ENCODE peak calls at places on chromosomes 2 and 18, in four cellular contexts. V, W, L and F are unnamed samples.

GRCh38 chr18:30175061-30175574 is 867.4 kb downstream of the DSC3 start:
- DNase-seq in V (no peak), W (no peak), L (no peak), F (no peak)

GRCh38 chr2:16617282-16618266 is 48.1 kb downstream of the CYRIA start:
- DNase-seq in V (peak; percentile 66), W (peak; percentile 47), L (no peak), F (no peak)

GRCh38 chr2:86185517-86186212 is 9.6 kb downstream of the IMMT start:
- DNase-seq in V (no peak), W (no peak), L (no peak), F (no peak)

GRCh38 chr18:2825613-2826205 is 21.1 kb upstream of the EMILIN2 start:
- DNase-seq in V (no peak), W (no peak), L (peak; percentile 83), F (peak; percentile 13)

GRCh38 chr2:189555243-189555642 is 25.3 kb downstream of the SLC40A1 start:
- DNase-seq in V (no peak), W (no peak), L (peak; percentile 90), F (no peak)

GRCh38 chr2:108325756-108326155 is 37.1 kb downstream of the SULT1C2 start:
- DNase-seq in V (no peak), W (no peak), L (no peak), F (no peak)

GRCh38 chr2:223306371-223306770 is 254.4 kb downstream of the KCNE4 start:
- DNase-seq in V (peak; percentile 51), W (no peak), L (no peak), F (no peak)

GRCh38 chr2:189203177-189203799 is 23.7 kb upstream of the COL5A2 start:
- DNase-seq in V (no peak), W (no peak), L (no peak), F (no peak)

GRCh38 chr18:68441241-68441640 is 273.7 kb downstream of the TMX3 start:
- DNase-seq in V (no peak), W (no peak), L (no peak), F (no peak)

GRCh38 chr2:156182132-156182531 is 150.4 kb downstream of the NR4A2 start:
- DNase-seq in V (no peak), W (peak; percentile 53), L (peak; percentile 63), F (peak; percentile 47)

GRCh38 chr2:27756544-27757498 is 14.7 kb upstream of the MRPL33 start:
- DNase-seq in V (no peak), W (peak; percentile 46), L (no peak), F (no peak)

GRCh38 chr2:223835701-223836532 is 1.5 kb downstream of the AP1S3 start:
- DNase-seq in V (no peak), W (no peak), L (no peak), F (no peak)

GRCh38 chr2:31382452-31383120 is 32.0 kb downstream of the XDH start:
- DNase-seq in V (no peak), W (no peak), L (no peak), F (peak; percentile 9)

GRCh38 chr18:63001861-63002260 is 286.5 kb downstream of the PHLPP1 start:
- DNase-seq in V (no peak), W (no peak), L (no peak), F (no peak)

GRCh38 chr18:62999392-62999791 is 284.1 kb downstream of the PHLPP1 start:
- DNase-seq in V (no peak), W (peak; percentile 68), L (no peak), F (no peak)

GRCh38 chr18:62998443-62998842 is 283.1 kb downstream of the PHLPP1 start:
- DNase-seq in V (no peak), W (no peak), L (no peak), F (no peak)

GRCh38 chr18:63000839-63001238 is 285.5 kb downstream of the PHLPP1 start:
- DNase-seq in V (no peak), W (no peak), L (no peak), F (no peak)

DNA sequence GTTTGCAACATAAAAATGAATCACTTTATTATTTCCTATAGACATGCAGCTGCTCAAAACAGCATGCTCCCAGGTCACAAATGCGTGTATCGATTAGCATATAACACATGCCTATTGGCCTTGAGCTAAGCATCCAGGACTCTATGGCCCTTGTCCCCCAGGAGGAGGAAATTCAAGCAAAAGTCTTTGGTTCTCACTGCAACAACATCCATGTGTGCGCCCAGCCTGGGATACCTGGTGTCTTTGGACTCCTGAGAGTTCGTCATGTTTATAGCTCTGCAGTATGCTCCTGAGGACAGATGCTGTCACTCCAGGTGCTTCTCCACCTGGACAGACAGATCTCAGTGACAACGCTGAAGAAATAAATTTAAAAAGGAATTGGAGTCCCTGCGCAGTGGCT is 284.6 kb downstream of the PHLPP1 start:
- DNase-seq in V (no peak), W (no peak), L (no peak), F (no peak)
- H3K4me1 ChIP-seq in V (no peaks in the 10 kb centered on the region), W (peaks cover 15% of the 10 kb centered on the region), L (no peaks in the 10 kb centered on the region), F (peaks cover 2% of the 10 kb centered on the region)

GRCh38 chr2:44242929-44243328 is 32.4 kb upstream of the SLC3A1 start:
- DNase-seq in V (no peak), W (no peak), L (no peak), F (no peak)

GRCh38 chr2:44245068-44245861 is 30.0 kb upstream of the SLC3A1 start:
- DNase-seq in V (no peak), W (peak; percentile 37), L (no peak), F (no peak)

GRCh38 chr2:44246840-44247369 is 28.4 kb upstream of the SLC3A1 start:
- DNase-seq in V (no peak), W (no peak), L (no peak), F (no peak)

GRCh38 chr2:44246436-44246835 is 28.8 kb upstream of the SLC3A1 start:
- DNase-seq in V (no peak), W (no peak), L (no peak), F (no peak)

GRCh38 chr2:44244135-44244871 is 31.0 kb upstream of the SLC3A1 start:
- DNase-seq in V (no peak), W (peak; percentile 89), L (peak; percentile 64), F (peak; percentile 65)
- TF ChIP-seq CTCF in V (peak; percentile 59), W (peak; percentile 61), L (peak; percentile 66), F (peak; percentile 17)

DNA sequence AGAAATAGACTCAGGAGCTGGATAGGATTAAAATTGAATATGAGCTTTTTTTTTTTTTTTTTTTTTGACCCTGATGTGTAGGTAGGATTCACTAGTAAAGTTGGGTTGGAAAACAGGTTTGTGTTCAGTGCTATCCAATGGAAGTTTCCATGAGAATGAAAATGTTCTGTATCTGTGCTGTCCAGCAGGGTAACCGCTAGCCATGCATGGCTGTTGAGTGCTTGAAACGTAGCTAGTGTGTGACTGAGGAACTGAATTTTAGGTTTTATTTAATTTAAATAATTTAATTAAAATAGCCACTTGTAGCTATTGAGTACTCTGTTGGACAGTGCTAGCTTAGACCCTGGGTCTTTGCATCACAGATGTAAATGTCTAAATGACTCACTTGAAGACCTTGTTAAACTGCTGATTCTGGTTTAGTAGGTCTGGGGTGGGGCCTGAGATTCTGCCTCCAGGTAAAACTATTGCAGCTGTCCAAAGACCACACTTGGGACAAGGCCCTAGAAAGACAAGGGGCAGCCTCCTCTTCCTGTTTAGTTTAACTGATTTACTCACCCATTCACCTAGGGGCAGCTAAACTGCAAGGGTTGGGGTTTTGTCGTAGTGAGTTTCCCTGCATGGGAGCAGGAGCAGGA is 84.7 kb upstream of the STON1 start:
- DNase-seq in V (no peak), W (no peak), L (no peak), F (no peak)
- H3K4me1 ChIP-seq in V (peaks cover 8% of the 10 kb centered on the region), W (peaks cover 39% of the 10 kb centered on the region), L (peaks cover 26% of the 10 kb centered on the region), F (peaks cover 4% of the 10 kb centered on the region)

DNA sequence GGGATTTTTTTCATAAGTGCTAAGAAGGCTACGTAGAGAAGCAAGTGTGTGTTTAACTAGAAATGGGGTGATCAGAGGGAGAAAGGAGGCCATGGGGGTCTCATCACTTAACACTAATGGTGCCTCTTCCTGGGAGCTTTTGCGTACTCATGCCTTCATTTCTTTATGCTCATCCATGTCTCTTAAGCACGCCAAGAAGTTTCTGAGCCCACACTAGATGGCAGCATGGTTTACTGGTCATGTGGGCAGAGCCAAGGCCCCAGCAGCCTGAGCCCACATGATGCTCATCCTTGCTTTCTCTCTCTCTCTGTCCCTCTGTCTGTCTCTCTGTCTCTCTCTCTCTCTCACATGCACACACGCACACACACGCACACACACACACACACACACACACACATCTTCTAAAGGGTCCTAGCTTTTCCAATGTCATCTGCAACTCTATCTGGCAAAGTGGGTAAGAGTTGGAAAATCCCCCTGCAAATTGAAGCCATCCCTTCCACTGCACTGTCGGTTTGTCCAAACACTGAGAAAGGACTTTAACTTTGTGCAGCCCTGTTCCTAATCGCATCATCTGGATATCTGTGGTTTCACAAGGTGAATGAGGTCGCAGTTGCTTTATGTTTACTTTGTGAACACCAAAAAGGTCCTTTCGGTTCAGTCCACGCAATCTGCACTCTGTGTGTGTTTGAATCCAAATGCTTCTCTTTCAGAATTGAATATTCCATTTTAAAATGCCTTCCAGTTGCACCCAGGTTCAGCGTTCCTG is 137.2 kb upstream of the CCDC68 start:
- DNase-seq in V (no peak), W (peak; percentile 16), L (peak; percentile 56), F (no peak)
- TF ChIP-seq CTCF in V (peak; percentile 54), W (no peak), L (no peak), F (peak; percentile 31)

GRCh38 chr2:168034586-168034985 is 212.8 kb downstream of the STK39 start:
- DNase-seq in V (no peak), W (no peak), L (no peak), F (no peak)

GRCh38 chr2:168044579-168044978 is 202.8 kb downstream of the STK39 start:
- DNase-seq in V (no peak), W (no peak), L (no peak), F (no peak)

GRCh38 chr2:168037772-168038171 is 209.6 kb downstream of the STK39 start:
- DNase-seq in V (no peak), W (no peak), L (no peak), F (no peak)

GRCh38 chr2:168035458-168035857 is 211.9 kb downstream of the STK39 start:
- DNase-seq in V (no peak), W (no peak), L (no peak), F (no peak)

GRCh38 chr2:168039885-168040284 is 207.5 kb downstream of the STK39 start:
- DNase-seq in V (no peak), W (no peak), L (no peak), F (no peak)
- H3K4me1 ChIP-seq in V (no peaks in the 10 kb centered on the region), W (no peaks in the 10 kb centered on the region), L (peaks cover 6% of the 10 kb centered on the region), F (no peaks in the 10 kb centered on the region)

DNA sequence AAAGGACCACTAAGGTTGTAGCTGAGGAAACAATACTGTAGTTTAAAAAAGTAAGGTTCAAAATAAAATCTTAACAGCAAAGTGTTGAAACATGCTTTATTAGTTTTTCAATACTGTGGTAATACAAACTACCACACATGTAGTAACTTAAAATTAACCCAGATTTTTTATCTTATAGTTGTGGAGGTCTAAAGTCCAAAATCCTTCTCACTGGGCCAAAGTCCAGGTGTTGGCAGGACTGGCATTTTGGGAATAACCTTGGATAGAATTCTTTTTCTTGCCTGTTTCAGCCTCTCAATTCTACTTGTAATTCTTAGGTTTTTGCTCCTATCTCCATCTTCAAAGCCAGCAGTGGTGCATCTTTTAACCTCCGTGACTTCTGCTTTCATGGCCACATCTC is 942.0 kb downstream of the TSN start:
- DNase-seq in V (no peak), W (no peak), L (no peak), F (no peak)
- TF ChIP-seq CTCF in V (no peak), W (no peak), L (no peak), F (no peak)

GRCh38 chr2:55063713-55064323 is 13.6 kb upstream of the RTN4 start:
- DNase-seq in V (no peak), W (peak; percentile 16), L (no peak), F (no peak)
- H3K4me1 ChIP-seq in V (no peaks in the 10 kb centered on the region), W (no peaks in the 10 kb centered on the region), L (no peaks in the 10 kb centered on the region), F (no peaks in the 10 kb centered on the region)